ENCODE peak calls at places on chromosome 6, in six cellular contexts. K is upper lobe of right lung, A is PC-9, Z is heart right ventricle, R is GM13977, V is psoas muscle. S is an unnamed sample.

GRCh38 chr6:76852776-76853175 is 610.5 kb downstream of the HTR1B start:
- DNase-seq in K (no peak), A (no peak), Z (no peak), R (no peak), V (no peak), S (no peak)

GRCh38 chr6:118735320-118735719 is 83.9 kb upstream of the CEP85L start:
- DNase-seq in K (no peak), A (no peak), Z (no peak), R (peak; percentile 34), V (no peak), S (peak; percentile 57)

GRCh38 chr6:53896237-53896636 is 101.4 kb downstream of the LRRC1 start:
- DNase-seq in K (no peak), A (peak; percentile 43), Z (no peak), R (no peak), V (no peak), S (no peak)

GRCh38 chr6:140486468-140487361 is 1112.3 kb upstream of the CITED2 start:
- DNase-seq in K (no peak), A (no peak), Z (no peak), R (no peak), V (no peak), S (no peak)

GRCh38 chr6:110095101-110095500 is 84.4 kb downstream of the WASF1 start:
- DNase-seq in K (no peak), A (no peak), Z (no peak), R (no peak), V (no peak), S (no peak)

GRCh38 chr6:111958534-111958933 is 85.3 kb upstream of the FYN start:
- DNase-seq in K (no peak), A (no peak), Z (no peak), R (no peak), V (no peak), S (no peak)

GRCh38 chr6:13766201-13766634 is 48.1 kb downstream of the MCUR1 start:
- DNase-seq in K (no peak), A (peak; percentile 54), Z (no peak), R (no peak), V (no peak), S (no peak)

GRCh38 chr6:69907981-69908498 is 41.7 kb downstream of the COL19A1 start:
- DNase-seq in K (no peak), A (no peak), Z (no peak), R (no peak), V (no peak), S (no peak)

GRCh38 chr6:165814669-165815068 is 151.6 kb upstream of the PDE10A start:
- DNase-seq in K (no peak), A (no peak), Z (no peak), R (no peak), V (no peak), S (no peak)

GRCh38 chr6:111711989-111712388 is 106.3 kb upstream of the TRAF3IP2 start:
- DNase-seq in K (no peak), A (no peak), Z (no peak), R (no peak), V (no peak), S (no peak)

DNA sequence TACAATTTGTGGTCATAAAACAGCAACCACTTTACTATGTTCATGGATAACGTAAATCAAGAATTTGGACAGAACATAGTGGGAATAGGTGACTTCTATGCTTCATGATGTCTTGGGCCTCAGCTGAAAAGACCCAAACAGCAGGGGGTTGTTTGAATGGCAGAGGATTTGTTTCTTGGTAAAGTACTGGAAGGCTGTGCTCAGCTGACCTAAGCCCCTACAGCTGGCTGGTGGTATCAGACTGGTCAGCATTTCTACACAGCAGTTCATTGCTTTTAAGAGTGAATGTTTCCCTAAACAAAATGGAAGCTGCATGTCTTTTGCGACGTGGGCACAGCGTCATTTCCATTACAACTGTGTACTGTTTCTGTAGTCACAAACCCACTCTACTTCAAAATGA is 148.5 kb upstream of the DEFB112 start:
- DNase-seq in K (no peak), A (no peak), Z (no peak), R (no peak), V (no peak), S (no peak)
- TF ChIP-seq CTCF in K (no peak), A (no peak), Z (no peak), R (no peak), V (no peak), S (no peak)

GRCh38 chr6:16713597-16713996 is 47.7 kb downstream of the ATXN1 start:
- DNase-seq in K (no peak), A (no peak), Z (no peak), R (no peak), V (no peak), S (no peak)
- TF ChIP-seq CTCF in K (no peak), A (no peak), Z (no peak), R (no peak), V (no peak), S (no peak)

DNA sequence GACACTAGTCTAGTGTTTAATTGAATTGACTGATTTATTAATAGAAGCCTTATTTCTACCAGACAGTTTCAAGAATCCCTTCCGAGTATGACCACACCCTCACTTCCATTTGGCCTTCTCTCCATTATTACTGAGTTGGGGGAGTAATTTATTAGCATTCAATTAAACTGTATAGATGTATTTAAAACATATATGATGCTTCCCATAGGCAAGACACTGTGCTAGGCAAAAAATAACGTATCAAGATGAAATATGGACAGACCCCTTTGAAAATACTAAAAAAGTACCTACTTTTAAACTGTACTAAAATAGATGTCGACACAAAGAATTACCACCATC is 112.9 kb upstream of the PHACTR1 start:
- DNase-seq in K (no peak), A (no peak), Z (no peak), R (no peak), V (no peak), S (no peak)
- TF ChIP-seq CTCF in K (no peak), A (no peak), Z (no peak), R (no peak), V (no peak), S (no peak)

DNA sequence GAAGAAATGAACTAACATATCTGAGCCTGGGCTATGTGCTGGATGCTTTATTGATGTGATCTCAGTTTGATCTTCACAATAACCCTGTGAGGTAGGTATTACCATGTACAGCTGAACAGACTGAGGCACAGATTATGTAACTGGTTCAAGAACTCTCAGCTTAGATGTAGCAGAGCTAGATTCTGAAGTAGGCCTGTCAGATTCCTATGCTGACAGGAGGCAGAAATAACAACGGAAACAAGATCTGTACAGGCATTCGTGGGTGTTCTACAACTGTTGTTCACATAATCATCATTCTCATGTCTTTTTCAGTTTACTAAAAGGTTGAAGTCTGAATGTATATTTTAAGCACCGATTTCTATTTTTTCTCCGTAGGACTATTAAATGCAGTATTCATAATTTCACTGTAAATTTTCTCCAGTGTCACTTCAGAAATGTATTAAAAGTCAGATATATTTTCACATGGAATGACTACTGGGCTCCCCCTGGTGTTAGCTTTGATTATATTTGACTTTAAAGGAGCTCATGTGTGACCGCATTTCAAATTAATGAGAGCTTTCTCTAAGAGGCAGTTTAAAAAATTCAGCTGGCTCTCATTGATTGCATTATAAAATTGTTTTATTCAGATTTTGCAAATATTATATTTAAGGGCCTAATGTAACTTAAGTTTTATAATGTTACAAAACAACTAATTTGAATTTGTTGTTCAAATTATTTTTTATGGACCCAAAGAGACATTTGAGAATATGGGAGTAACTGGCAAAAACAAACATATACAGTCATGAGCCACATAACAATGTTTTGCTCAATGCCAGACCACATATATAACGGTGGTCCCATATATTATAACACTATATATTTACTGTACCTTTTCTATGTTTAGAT is 36.4 kb upstream of the SLC17A4 start:
- DNase-seq in K (no peak), A (no peak), Z (no peak), R (peak; percentile 28), V (no peak), S (no peak)
- TF ChIP-seq CTCF in K (peak; percentile 58), A (peak; percentile 83), Z (peak; percentile 54), R (peak; percentile 40), V (peak; percentile 34), S (peak; percentile 44)

DNA sequence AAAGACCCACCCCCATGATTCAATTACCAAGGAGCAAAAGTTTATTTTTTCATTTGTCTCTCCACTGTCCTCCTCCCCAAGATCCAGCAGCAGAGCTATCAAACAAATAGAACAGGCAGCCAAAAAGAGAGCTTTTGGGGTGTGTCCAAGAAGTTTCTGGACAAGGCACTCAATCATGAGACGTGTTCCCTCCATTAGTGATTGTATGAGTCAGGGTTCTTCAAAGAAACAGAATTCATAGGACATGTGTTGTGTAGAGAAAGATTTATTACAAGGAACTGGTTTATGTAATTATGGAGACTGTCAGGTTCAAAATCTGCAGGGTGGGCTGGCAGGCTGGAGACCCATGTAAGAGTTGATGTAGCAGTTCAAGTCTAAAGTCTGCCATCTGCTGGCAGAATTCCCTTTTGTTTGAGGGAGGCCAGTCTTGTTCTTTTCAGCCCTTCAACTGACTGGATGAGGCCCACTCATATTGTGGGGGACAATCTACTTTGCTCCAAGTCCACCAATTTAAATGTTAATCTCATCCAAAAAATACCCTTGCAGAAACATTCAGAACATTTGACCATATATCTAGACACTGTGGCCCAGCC is 248.1 kb upstream of the OPRM1 start:
- DNase-seq in K (no peak), A (no peak), Z (no peak), R (no peak), V (no peak), S (no peak)
- TF ChIP-seq CTCF in K (no peak), A (no peak), Z (no peak), R (peak; percentile 22), V (no peak), S (peak; percentile 23)

GRCh38 chr6:157091243-157091642 is 232.1 kb downstream of the TMEM242 start:
- DNase-seq in K (no peak), A (no peak), Z (no peak), R (no peak), V (no peak), S (no peak)

GRCh38 chr6:157089258-157089657 is 234.1 kb downstream of the TMEM242 start:
- DNase-seq in K (no peak), A (no peak), Z (no peak), R (no peak), V (no peak), S (no peak)

GRCh38 chr6:157089851-157090250 is 233.5 kb downstream of the TMEM242 start:
- DNase-seq in K (no peak), A (no peak), Z (no peak), R (no peak), V (no peak), S (no peak)

GRCh38 chr6:157091832-157092231 is 231.5 kb downstream of the TMEM242 start:
- DNase-seq in K (no peak), A (no peak), Z (no peak), R (no peak), V (no peak), S (no peak)

DNA sequence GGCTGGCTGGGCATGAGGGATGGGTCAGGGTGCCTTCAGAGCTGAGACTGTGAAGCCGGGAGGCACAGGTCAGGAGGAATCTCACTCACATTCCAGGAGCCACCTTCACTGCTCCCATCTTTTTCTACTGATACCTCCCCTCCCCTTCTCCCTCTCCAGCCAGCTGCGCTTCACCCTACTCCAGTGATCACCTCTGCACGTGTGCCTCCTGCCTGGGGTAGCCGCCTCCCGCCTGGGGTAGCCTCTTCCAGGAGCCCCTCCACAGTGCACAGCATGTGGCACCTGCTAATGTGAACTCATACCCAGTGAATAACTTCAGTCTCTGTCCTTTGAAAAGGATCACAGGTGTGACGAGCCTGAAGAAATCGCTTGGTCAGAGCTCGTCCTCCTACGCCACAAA is 232.6 kb downstream of the TMEM242 start:
- DNase-seq in K (no peak), A (no peak), Z (no peak), R (no peak), V (no peak), S (no peak)
- TF ChIP-seq CTCF in K (no peak), A (no peak), Z (no peak), R (no peak), V (no peak), S (no peak)